ENCODE peak calls at places on chromosomes 1 and 21, in seven cellular contexts. One of them, this sample, is unnamed.

GRCh38 chr1:48021792-48022191 is 24.6 kb upstream of the TRABD2B start:
- DNase-seq in GM20000: no peak
- DNase-seq in GM06990: no peak
- DNase-seq in suprapubic skin: no peak
- DNase-seq in osteocyte: no peak
- DNase-seq in GM10248: no peak
- DNase-seq in neural crest cell: no peak
- DNase-seq in this sample: no peak

GRCh38 chr1:181064030-181064594 is 24.4 kb upstream of the IER5 start:
- DNase-seq in GM10248: no peak
- DNase-seq in osteocyte: no peak
- DNase-seq in neural crest cell: no peak
- DNase-seq in GM06990: no peak
- DNase-seq in suprapubic skin: no peak
- DNase-seq in GM20000: no peak
- DNase-seq in this sample: no peak

GRCh38 chr1:36084502-36085115 is 715 bp downstream of the TEKT2 start:
- DNase-seq in GM10248: no peak
- DNase-seq in GM06990: no peak
- DNase-seq in GM20000: no peak
- DNase-seq in neural crest cell: no peak
- DNase-seq in osteocyte: peak; percentile 72
- DNase-seq in suprapubic skin: no peak
- DNase-seq in this sample: no peak

GRCh38 chr21:42081138-42081537 is 10.0 kb downstream of the UMODL1 start:
- DNase-seq in osteocyte: no peak
- DNase-seq in suprapubic skin: no peak
- DNase-seq in GM10248: no peak
- DNase-seq in GM20000: no peak
- DNase-seq in GM06990: no peak
- DNase-seq in neural crest cell: no peak
- DNase-seq in this sample: no peak

GRCh38 chr1:114718661-114719423 is 2.3 kb upstream of the NRAS start:
- DNase-seq in osteocyte: no peak
- DNase-seq in suprapubic skin: no peak
- DNase-seq in neural crest cell: no peak
- DNase-seq in GM10248: no peak
- DNase-seq in GM20000: no peak
- DNase-seq in GM06990: no peak
- DNase-seq in this sample: no peak

GRCh38 chr1:51331206-51332100 is 1.1 kb upstream of the TTC39A start:
- DNase-seq in osteocyte: no peak
- DNase-seq in neural crest cell: no peak
- DNase-seq in GM10248: peak; percentile 71
- DNase-seq in suprapubic skin: peak; percentile 70
- DNase-seq in GM20000: peak; percentile 79
- DNase-seq in GM06990: no peak
- DNase-seq in this sample: peak; percentile 6

GRCh38 chr1:208962867-208963266 is 620.6 kb upstream of the CAMK1G start:
- DNase-seq in GM06990: no peak
- DNase-seq in GM10248: no peak
- DNase-seq in neural crest cell: no peak
- DNase-seq in GM20000: no peak
- DNase-seq in suprapubic skin: no peak
- DNase-seq in osteocyte: no peak
- DNase-seq in this sample: no peak

GRCh38 chr1:189764391-189765320 is 713.0 kb downstream of the BRINP3 start:
- DNase-seq in suprapubic skin: no peak
- DNase-seq in osteocyte: no peak
- DNase-seq in GM10248: no peak
- DNase-seq in neural crest cell: no peak
- DNase-seq in GM20000: no peak
- DNase-seq in GM06990: no peak
- DNase-seq in this sample: no peak

GRCh38 chr1:227330709-227331108 is 12.4 kb upstream of the CDC42BPA start:
- DNase-seq in GM20000: no peak
- DNase-seq in neural crest cell: no peak
- DNase-seq in suprapubic skin: no peak
- DNase-seq in osteocyte: no peak
- DNase-seq in GM06990: no peak
- DNase-seq in GM10248: no peak
- DNase-seq in this sample: no peak

GRCh38 chr1:33317354-33317753 is 3.5 kb downstream of the A3GALT2 start:
- DNase-seq in GM20000: no peak
- DNase-seq in osteocyte: no peak
- DNase-seq in GM06990: no peak
- DNase-seq in neural crest cell: no peak
- DNase-seq in suprapubic skin: no peak
- DNase-seq in GM10248: no peak
- DNase-seq in this sample: no peak

GRCh38 chr1:205355054-205355453 is 1.7 kb downstream of the KLHDC8A start:
- DNase-seq in suprapubic skin: no peak
- DNase-seq in osteocyte: no peak
- DNase-seq in GM06990: no peak
- DNase-seq in GM10248: no peak
- DNase-seq in GM20000: no peak
- DNase-seq in neural crest cell: no peak
- DNase-seq in this sample: no peak

GRCh38 chr1:44377925-44378784 is 23.1 kb upstream of the ERI3 start:
- DNase-seq in GM06990: peak; percentile 8
- DNase-seq in neural crest cell: peak; percentile 53
- DNase-seq in GM20000: peak; percentile 56
- DNase-seq in osteocyte: no peak
- DNase-seq in GM10248: peak; percentile 59
- DNase-seq in suprapubic skin: no peak
- DNase-seq in this sample: no peak

GRCh38 chr1:57302812-57303607 is 120.8 kb downstream of the DAB1 start:
- DNase-seq in neural crest cell: no peak
- DNase-seq in GM06990: no peak
- DNase-seq in GM20000: no peak
- DNase-seq in osteocyte: no peak
- DNase-seq in GM10248: no peak
- DNase-seq in suprapubic skin: no peak
- DNase-seq in this sample: no peak

GRCh38 chr21:44518684-44519083 is 21.3 kb downstream of the KRTAP10-1 start:
- DNase-seq in GM10248: no peak
- DNase-seq in GM20000: no peak
- DNase-seq in GM06990: no peak
- DNase-seq in osteocyte: no peak
- DNase-seq in suprapubic skin: no peak
- DNase-seq in neural crest cell: no peak
- DNase-seq in this sample: no peak

GRCh38 chr1:49163041-49163440 is 386.4 kb upstream of the BEND5 start:
- DNase-seq in suprapubic skin: no peak
- DNase-seq in GM10248: no peak
- DNase-seq in osteocyte: no peak
- DNase-seq in GM06990: no peak
- DNase-seq in neural crest cell: no peak
- DNase-seq in GM20000: no peak
- DNase-seq in this sample: no peak

GRCh38 chr1:230939806-230940489 is 38.7 kb downstream of the TTC13 start:
- DNase-seq in neural crest cell: no peak
- DNase-seq in suprapubic skin: no peak
- DNase-seq in osteocyte: no peak
- DNase-seq in GM20000: no peak
- DNase-seq in GM10248: no peak
- DNase-seq in GM06990: no peak
- DNase-seq in this sample: no peak

GRCh38 chr1:232012773-232013386 is 386.3 kb downstream of the DISC1 start:
- DNase-seq in neural crest cell: no peak
- DNase-seq in GM20000: no peak
- DNase-seq in osteocyte: no peak
- DNase-seq in GM10248: no peak
- DNase-seq in GM06990: no peak
- DNase-seq in suprapubic skin: no peak
- DNase-seq in this sample: no peak

GRCh38 chr1:54844564-54844963 is 42.4 kb downstream of the DHCR24 start:
- DNase-seq in neural crest cell: no peak
- DNase-seq in GM06990: no peak
- DNase-seq in suprapubic skin: no peak
- DNase-seq in GM10248: no peak
- DNase-seq in GM20000: no peak
- DNase-seq in osteocyte: peak; percentile 51
- DNase-seq in this sample: no peak
- TF ChIP-seq CTCF in neural crest cell: no peak
- TF ChIP-seq CTCF in GM06990: no peak
- TF ChIP-seq CTCF in suprapubic skin: no peak
- TF ChIP-seq CTCF in GM10248: no peak
- TF ChIP-seq CTCF in GM20000: no peak
- TF ChIP-seq CTCF in osteocyte: no peak
- TF ChIP-seq CTCF in this sample: no peak

GRCh38 chr1:109785446-109786106 is 21.9 kb upstream of the EPS8L3 start:
- DNase-seq in GM06990: no peak
- DNase-seq in suprapubic skin: peak; percentile 50
- DNase-seq in GM10248: no peak
- DNase-seq in neural crest cell: no peak
- DNase-seq in GM20000: no peak
- DNase-seq in osteocyte: no peak
- DNase-seq in this sample: no peak
- TF ChIP-seq CTCF in GM06990: no peak
- TF ChIP-seq CTCF in suprapubic skin: no peak
- TF ChIP-seq CTCF in GM10248: no peak
- TF ChIP-seq CTCF in neural crest cell: no peak
- TF ChIP-seq CTCF in GM20000: no peak
- TF ChIP-seq CTCF in osteocyte: no peak
- TF ChIP-seq CTCF in this sample: no peak

GRCh38 chr1:155983191-155984023 is 5.1 kb upstream of the ARHGEF2 start:
- DNase-seq in osteocyte: peak; percentile 97
- DNase-seq in GM06990: no peak
- DNase-seq in GM20000: no peak
- DNase-seq in neural crest cell: peak; percentile 22
- DNase-seq in suprapubic skin: no peak
- DNase-seq in GM10248: no peak
- DNase-seq in this sample: peak; percentile 19
- TF ChIP-seq CTCF in osteocyte: peak; percentile 15
- TF ChIP-seq CTCF in GM06990: peak; percentile 39
- TF ChIP-seq CTCF in GM20000: no peak
- TF ChIP-seq CTCF in neural crest cell: no peak
- TF ChIP-seq CTCF in suprapubic skin: no peak
- TF ChIP-seq CTCF in GM10248: no peak
- TF ChIP-seq CTCF in this sample: peak; percentile 17

DNA sequence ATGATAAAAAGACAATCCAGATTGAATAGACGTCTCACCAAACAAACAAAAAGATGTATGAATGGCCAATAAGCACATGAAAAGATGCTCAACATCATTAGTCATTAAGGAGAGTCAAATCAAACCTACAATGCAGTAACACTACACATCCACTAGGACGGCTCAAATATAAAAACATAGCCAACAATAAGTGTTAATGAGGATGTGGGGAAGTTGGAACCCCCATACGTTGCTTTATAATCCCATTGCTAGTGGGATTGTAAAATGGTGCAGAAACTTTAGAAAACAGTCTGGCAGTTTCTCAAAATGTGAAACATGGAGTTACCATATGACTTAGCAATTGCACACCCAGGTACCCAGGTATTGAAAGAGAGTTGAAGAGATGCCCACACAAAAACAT is 14.7 kb upstream of the IL24 start:
- DNase-seq in osteocyte: no peak
- DNase-seq in GM06990: no peak
- DNase-seq in GM10248: no peak
- DNase-seq in GM20000: no peak
- DNase-seq in neural crest cell: no peak
- DNase-seq in suprapubic skin: no peak
- DNase-seq in this sample: no peak
- TF ChIP-seq CTCF in osteocyte: no peak
- TF ChIP-seq CTCF in GM06990: peak; percentile 22
- TF ChIP-seq CTCF in GM10248: no peak
- TF ChIP-seq CTCF in GM20000: no peak
- TF ChIP-seq CTCF in neural crest cell: peak; percentile 42
- TF ChIP-seq CTCF in suprapubic skin: no peak
- TF ChIP-seq CTCF in this sample: no peak

GRCh38 chr1:10398734-10399486 is at the start of gene PGD:
- DNase-seq in suprapubic skin: peak; percentile 100
- DNase-seq in GM20000: peak; percentile 100
- DNase-seq in GM10248: peak; percentile 100
- DNase-seq in neural crest cell: peak; percentile 98
- DNase-seq in osteocyte: peak; percentile 99
- DNase-seq in GM06990: peak; percentile 99
- DNase-seq in this sample: peak; percentile 87
- TF ChIP-seq CTCF in suprapubic skin: no peak
- TF ChIP-seq CTCF in GM20000: no peak
- TF ChIP-seq CTCF in GM10248: no peak
- TF ChIP-seq CTCF in neural crest cell: no peak
- TF ChIP-seq CTCF in osteocyte: no peak
- TF ChIP-seq CTCF in GM06990: no peak
- TF ChIP-seq CTCF in this sample: no peak

DNA sequence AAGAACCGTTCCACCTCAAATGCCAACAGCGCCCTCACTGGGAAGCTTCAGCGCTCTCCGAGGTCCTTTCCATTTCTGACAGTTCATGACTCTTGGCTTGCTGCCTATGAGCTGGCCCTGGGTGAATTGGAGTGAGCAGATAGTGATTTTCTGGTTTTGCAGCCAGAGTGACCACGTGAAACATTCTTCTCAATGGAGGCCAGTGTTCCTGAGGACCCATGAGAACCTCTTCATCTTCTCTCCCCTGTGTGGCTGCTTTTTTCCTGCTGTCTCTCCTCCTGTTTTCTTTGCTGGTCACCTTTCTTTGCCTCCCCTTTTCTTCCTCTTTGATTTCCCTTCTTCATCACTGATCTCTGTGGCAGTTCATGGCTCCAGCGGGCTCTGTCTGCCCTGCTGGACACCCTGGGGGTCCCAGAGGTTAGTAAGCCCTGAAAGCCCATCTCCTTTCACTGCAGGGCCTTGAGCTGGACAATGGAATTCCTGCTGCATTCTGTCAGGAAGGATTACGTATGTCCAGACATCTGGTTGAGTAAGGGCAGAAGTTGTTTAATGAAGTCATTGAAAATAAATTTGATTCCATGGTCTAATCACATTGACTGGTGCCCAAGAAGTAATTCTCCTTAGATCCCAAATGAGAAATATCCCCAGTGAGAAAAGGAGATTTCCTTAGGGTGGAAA is 29.9 kb downstream of the VASH2 start:
- DNase-seq in osteocyte: peak; percentile 70
- DNase-seq in GM06990: no peak
- DNase-seq in GM10248: no peak
- DNase-seq in neural crest cell: no peak
- DNase-seq in GM20000: peak; percentile 20
- DNase-seq in suprapubic skin: no peak
- DNase-seq in this sample: peak; percentile 6
- TF ChIP-seq CTCF in osteocyte: no peak
- TF ChIP-seq CTCF in GM06990: peak; percentile 36
- TF ChIP-seq CTCF in GM10248: peak; percentile 24
- TF ChIP-seq CTCF in neural crest cell: no peak
- TF ChIP-seq CTCF in GM20000: no peak
- TF ChIP-seq CTCF in suprapubic skin: no peak
- TF ChIP-seq CTCF in this sample: no peak